ENCODE peak calls at places on chromosomes 7 and 10, in seven cellular contexts. Q is colonic mucosa; X is neural progenitor cell; F is CD4-positive, alpha-beta T cell; G is kidney; U is A549; Y is right cardiac atrium. Z is an unnamed sample.

GRCh38 chr7:3095046-3095445 is 51.4 kb upstream of the CARD11 start:
- DNase-seq in Y (no peak), U (no peak), X (no peak), F (peak; percentile 28), G (no peak), Q (no peak), Z (peak; percentile 48)

GRCh38 chr7:112080441-112080840 is 125.8 kb downstream of the DOCK4 start:
- DNase-seq in F (no peak), U (peak; percentile 40), G (no peak), Q (no peak), X (no peak), Y (no peak), Z (no peak)

GRCh38 chr10:11823122-11823988 is at the start of gene PROSER2:
- DNase-seq in Y (peak; percentile 60), F (no peak), G (peak; percentile 85), U (peak; percentile 67), Q (peak; percentile 65), X (peak; percentile 73), Z (peak; percentile 44)

GRCh38 chr7:28806841-28807240 is 151.3 kb downstream of the TRIL start:
- DNase-seq in U (no peak), F (no peak), Q (no peak), X (no peak), G (no peak), Y (no peak), Z (no peak)

GRCh38 chr7:13105209-13105608 is 417.8 kb downstream of the ARL4A start:
- DNase-seq in X (no peak), Y (no peak), G (no peak), U (no peak), F (no peak), Q (no peak), Z (no peak)

GRCh38 chr10:88553116-88553752 is 29.9 kb downstream of the RNLS start:
- DNase-seq in F (peak; percentile 4), U (peak; percentile 26), G (no peak), Y (peak; percentile 18), Q (peak; percentile 37), X (peak; percentile 61), Z (peak; percentile 25)

GRCh38 chr7:108408294-108409004 is 47.8 kb downstream of the NRCAM start:
- DNase-seq in U (no peak), Y (no peak), F (no peak), G (no peak), X (peak; percentile 18), Q (no peak), Z (no peak)

GRCh38 chr10:78651287-78651686 is 417.5 kb upstream of the ZMIZ1 start:
- DNase-seq in Y (no peak), G (no peak), U (no peak), X (no peak), F (no peak), Q (no peak), Z (no peak)

GRCh38 chr10:129773359-129773990 is 190.6 kb downstream of the EBF3 start:
- DNase-seq in Q (no peak), F (no peak), X (no peak), Y (no peak), U (no peak), G (peak; percentile 46), Z (no peak)

GRCh38 chr7:116859323-116859722 is 3.1 kb upstream of the CAPZA2 start:
- DNase-seq in F (no peak), Q (no peak), G (no peak), X (no peak), U (no peak), Y (no peak), Z (no peak)

GRCh38 chr7:7641129-7641663 is 644 bp downstream of the UMAD1 start:
- DNase-seq in Y (no peak), U (peak; percentile 24), X (no peak), G (no peak), F (no peak), Q (peak; percentile 31), Z (no peak)

GRCh38 chr10:69057261-69057950 is 30.5 kb upstream of the SRGN start:
- DNase-seq in F (no peak), Q (no peak), G (peak; percentile 79), U (no peak), X (no peak), Y (peak; percentile 43), Z (no peak)

GRCh38 chr10:98039690-98040381 is 9.4 kb upstream of the CRTAC1 start:
- DNase-seq in U (no peak), X (no peak), Q (no peak), F (no peak), Y (no peak), G (no peak), Z (no peak)

GRCh38 chr7:74220229-74220628 is 10.4 kb downstream of the LAT2 start:
- DNase-seq in Q (no peak), G (no peak), U (no peak), Y (no peak), X (no peak), F (no peak), Z (no peak)

GRCh38 chr7:134696261-134696660 is 49.6 kb downstream of the BPGM start:
- DNase-seq in F (no peak), X (no peak), U (no peak), Y (no peak), Q (no peak), G (no peak), Z (no peak)

GRCh38 chr7:77587276-77587675 is 50.2 kb downstream of the PTPN12 start:
- DNase-seq in Y (no peak), X (no peak), U (no peak), G (no peak), F (no peak), Q (no peak), Z (no peak)

GRCh38 chr7:106126170-106126938 is 14.2 kb upstream of the SYPL1 start:
- DNase-seq in G (no peak), F (peak; percentile 56), Y (no peak), Q (peak; percentile 33), U (no peak), X (no peak), Z (peak; percentile 60)

GRCh38 chr7:138459300-138460175 is 521 bp upstream of the TRIM24 start:
- DNase-seq in Y (peak; percentile 98), X (peak; percentile 99), F (peak; percentile 96), G (no peak), Q (peak; percentile 98), U (peak; percentile 97), Z (peak; percentile 99)

GRCh38 chr10:7610017-7610416 is 56.7 kb downstream of the ITIH5 start:
- DNase-seq in Q (no peak), X (no peak), U (no peak), Y (no peak), F (no peak), G (no peak), Z (no peak)

GRCh38 chr7:2843711-2844152 is 376 bp downstream of the GNA12 start:
- DNase-seq in G (peak; percentile 86), Y (peak; percentile 53), U (no peak), X (no peak), F (no peak), Q (no peak), Z (peak; percentile 26)

GRCh38 chr10:110358869-110359629 is 54.3 kb upstream of the SMNDC1 start:
- DNase-seq in U (no peak), X (no peak), Y (no peak), G (no peak), Q (no peak), F (no peak), Z (no peak)

GRCh38 chr7:153247926-153248325 is 488.4 kb downstream of the ACTR3B start:
- DNase-seq in F (no peak), X (no peak), Y (no peak), Q (no peak), U (no peak), G (no peak), Z (no peak)

GRCh38 chr7:45575501-45576248 is 1.5 kb downstream of the ADCY1 start:
- DNase-seq in U (no peak), X (no peak), F (no peak), Y (no peak), Q (no peak), G (no peak), Z (no peak)

GRCh38 chr7:44062180-44062902 is 3.0 kb downstream of the PGAM2 start:
- DNase-seq in Y (no peak), G (peak; percentile 81), X (no peak), F (no peak), Q (no peak), U (no peak), Z (no peak)

GRCh38 chr7:458511-459245 is 61.0 kb downstream of the PDGFA start:
- DNase-seq in U (no peak), Y (no peak), F (no peak), Q (no peak), X (no peak), G (peak; percentile 57), Z (no peak)

GRCh38 chr10:34711500-34711899 is 103.6 kb downstream of the PARD3 start:
- DNase-seq in Y (no peak), X (no peak), U (no peak), Q (no peak), F (no peak), G (no peak), Z (no peak)
- H3K27ac ChIP-seq in Y (no peak overlapping the region), X (no peak overlapping the region), U (peak overlapping the region; percentile 35), Q (no peak overlapping the region), F (no peak overlapping the region), G (no peak overlapping the region), Z (no peak overlapping the region)

GRCh38 chr10:131406676-131407392 is 95.3 kb upstream of the TCERG1L start:
- DNase-seq in G (peak; percentile 56), Y (no peak), F (no peak), X (no peak), U (no peak), Q (no peak), Z (no peak)

GRCh38 chr10:131400518-131400917 is 89.0 kb upstream of the TCERG1L start:
- DNase-seq in G (peak; percentile 40), F (no peak), U (no peak), Y (no peak), Q (no peak), X (no peak), Z (no peak)

GRCh38 chr10:131404886-131405285 is 93.4 kb upstream of the TCERG1L start:
- DNase-seq in F (no peak), Q (no peak), Y (no peak), G (peak; percentile 27), X (no peak), U (no peak), Z (no peak)

GRCh38 chr10:131403936-131404335 is 92.4 kb upstream of the TCERG1L start:
- DNase-seq in U (no peak), G (peak; percentile 45), F (no peak), Y (no peak), Q (no peak), X (no peak), Z (no peak)

GRCh38 chr10:131402771-131403723 is 91.5 kb upstream of the TCERG1L start:
- DNase-seq in G (peak; percentile 51), Y (no peak), U (no peak), Q (no peak), X (no peak), F (no peak), Z (no peak)
- H3K9me3 ChIP-seq in G (no peaks in the 10 kb centered on the region), Y (no peaks in the 10 kb centered on the region), U (no peaks in the 10 kb centered on the region), Q (no peaks in the 10 kb centered on the region), X (no peaks in the 10 kb centered on the region), F (no peaks in the 10 kb centered on the region), Z (no peaks in the 10 kb centered on the region)

GRCh38 chr10:1045415-1045814 is 3.5 kb downstream of the IDI1 start:
- DNase-seq in U (no peak), Y (no peak), X (no peak), G (no peak), F (no peak), Q (no peak), Z (no peak)
- H3K27ac ChIP-seq in U (no peak overlapping the region), Y (peak overlapping the region; percentile 39), X (no peak overlapping the region), G (no peak overlapping the region), F (no peak overlapping the region), Q (no peak overlapping the region), Z (no peak overlapping the region)

DNA sequence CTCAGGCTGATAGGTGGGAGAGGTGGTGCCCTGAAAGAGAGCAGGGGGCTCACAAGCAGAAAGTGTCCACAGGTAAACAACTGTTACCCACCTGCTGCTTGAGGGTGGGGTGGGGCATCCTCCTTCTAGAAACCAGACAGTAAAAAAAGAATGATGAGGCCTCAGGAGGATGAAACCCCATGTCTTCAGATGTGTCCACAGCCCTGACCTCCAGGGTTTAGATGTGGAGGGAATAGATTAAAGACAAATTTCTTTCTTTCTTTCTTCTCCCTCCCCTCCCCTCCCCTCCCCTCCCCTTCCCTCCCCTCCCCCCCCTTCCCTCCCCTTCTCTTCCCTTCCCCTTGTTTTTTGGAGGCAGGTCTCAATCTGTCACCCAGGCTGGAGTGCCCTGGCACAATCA is 333.5 kb upstream of the NUPR2 start:
- DNase-seq in F (no peak), Y (no peak), X (no peak), U (no peak), G (no peak), Q (no peak), Z (no peak)
- H3K9me3 ChIP-seq in F (peaks cover 55% of the 10 kb centered on the region), Y (peaks cover 5% of the 10 kb centered on the region), X (peaks cover 16% of the 10 kb centered on the region), U (peaks cover 20% of the 10 kb centered on the region), G (peaks cover 34% of the 10 kb centered on the region), Q (no peaks in the 10 kb centered on the region), Z (peaks cover 2% of the 10 kb centered on the region)

Z was measured in CD8-positive, alpha-beta T cell.